ENCODE peak calls at places on chromosomes 6 and 20, in four cellular contexts. Y is cardiac muscle cell, X is heart left ventricle, V is stomach. G is an unnamed sample.

GRCh38 chr6:1916334-1916985 is 306.7 kb downstream of the FOXC1 start:
- DNase-seq in V (no peak), Y (no peak), X (no peak), G (no peak)

GRCh38 chr6:43770417-43771209 is 602 bp downstream of the VEGFA start:
- DNase-seq in Y (peak; percentile 70), V (peak; percentile 63), X (peak; percentile 89), G (no peak)

GRCh38 chr6:72968704-72969103 is 256.6 kb downstream of the KHDC1L start:
- DNase-seq in Y (no peak), X (no peak), V (no peak), G (no peak)

GRCh38 chr20:61092199-61092598 is 159.9 kb upstream of the CDH4 start:
- DNase-seq in X (no peak), Y (no peak), V (no peak), G (no peak)

GRCh38 chr6:135637701-135638100 is 140.2 kb upstream of the AHI1 start:
- DNase-seq in V (no peak), Y (peak; percentile 51), X (no peak), G (no peak)

GRCh38 chr6:5334341-5334740 is 73.0 kb downstream of the FARS2 start:
- DNase-seq in X (no peak), V (no peak), Y (peak; percentile 7), G (no peak)

GRCh38 chr6:75204959-75205775 is 686 bp downstream of the COL12A1 start:
- DNase-seq in X (no peak), Y (peak; percentile 88), V (no peak), G (no peak)

GRCh38 chr20:51321343-51322163 is 221.0 kb downstream of the NFATC2 start:
- DNase-seq in Y (no peak), V (no peak), X (no peak), G (no peak)

GRCh38 chr20:20720158-20720557 is 7.7 kb upstream of the RALGAPA2 start:
- DNase-seq in Y (no peak), X (no peak), V (no peak), G (no peak)

GRCh38 chr6:96742702-96743101 is 94.6 kb downstream of the GPR63 start:
- DNase-seq in V (no peak), Y (no peak), X (no peak), G (no peak)

GRCh38 chr20:58219342-58219700 is 9.1 kb downstream of the ANKRD60 start:
- DNase-seq in X (no peak), V (no peak), Y (peak; percentile 67), G (no peak)

GRCh38 chr6:106519460-106520394 is 109.6 kb downstream of the RTN4IP1 start:
- DNase-seq in Y (peak; percentile 73), V (peak; percentile 50), X (peak; percentile 80), G (peak; percentile 80)

GRCh38 chr6:39335780-39336541 is 13.5 kb upstream of the KCNK16 start:
- DNase-seq in Y (peak; percentile 19), V (no peak), X (no peak), G (peak; percentile 7)

GRCh38 chr6:47524136-47524840 is 46.7 kb downstream of the CD2AP start:
- DNase-seq in Y (peak; percentile 18), V (no peak), X (no peak), G (no peak)

GRCh38 chr20:3808141-3808479 is 12.0 kb downstream of the CDC25B start:
- DNase-seq in Y (peak; percentile 91), X (peak; percentile 80), V (peak; percentile 91), G (no peak)

GRCh38 chr6:815348-815738 is 122.4 kb upstream of the EXOC2 start:
- DNase-seq in X (no peak), Y (no peak), V (no peak), G (no peak)

GRCh38 chr6:816510-817084 is 123.7 kb upstream of the EXOC2 start:
- DNase-seq in V (no peak), X (no peak), Y (no peak), G (no peak)

GRCh38 chr6:811806-812205 is 118.9 kb upstream of the EXOC2 start:
- DNase-seq in Y (no peak), X (no peak), V (no peak), G (no peak)

GRCh38 chr6:811186-811585 is 118.2 kb upstream of the EXOC2 start:
- DNase-seq in Y (no peak), V (no peak), X (no peak), G (no peak)

GRCh38 chr6:814378-815347 is 121.7 kb upstream of the EXOC2 start:
- DNase-seq in X (no peak), V (no peak), Y (no peak), G (no peak)
- H3K27ac ChIP-seq in X (no peak overlapping the region), V (no peak overlapping the region), Y (no peak overlapping the region), G (no peak overlapping the region)

DNA sequence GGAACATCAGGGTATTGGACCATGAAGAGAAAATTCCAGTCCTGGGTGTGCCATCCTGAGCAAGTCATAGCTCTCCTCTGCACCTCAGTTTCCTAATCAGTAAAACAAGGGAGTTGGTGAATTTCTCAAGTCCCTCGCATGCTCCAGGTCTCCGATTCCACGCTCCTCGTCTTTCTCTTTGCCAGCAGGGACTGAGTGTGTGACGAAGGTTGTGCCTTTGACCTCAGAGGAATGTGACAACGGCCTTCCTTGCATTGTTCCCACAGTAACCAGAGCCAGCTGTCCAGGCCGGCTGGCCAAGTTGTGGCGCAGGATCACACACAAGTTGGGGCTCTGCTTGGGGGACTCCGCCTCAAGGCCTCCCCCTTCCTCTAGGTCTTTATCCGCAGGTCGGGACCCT is 217.3 kb downstream of the ATXN1 start:
- DNase-seq in X (peak; percentile 74), V (no peak), Y (peak; percentile 67), G (no peak)
- H3K27ac ChIP-seq in X (peak overlapping the region; percentile 88), V (no peak overlapping the region), Y (peak overlapping the region; percentile 96), G (no peak overlapping the region)

DNA sequence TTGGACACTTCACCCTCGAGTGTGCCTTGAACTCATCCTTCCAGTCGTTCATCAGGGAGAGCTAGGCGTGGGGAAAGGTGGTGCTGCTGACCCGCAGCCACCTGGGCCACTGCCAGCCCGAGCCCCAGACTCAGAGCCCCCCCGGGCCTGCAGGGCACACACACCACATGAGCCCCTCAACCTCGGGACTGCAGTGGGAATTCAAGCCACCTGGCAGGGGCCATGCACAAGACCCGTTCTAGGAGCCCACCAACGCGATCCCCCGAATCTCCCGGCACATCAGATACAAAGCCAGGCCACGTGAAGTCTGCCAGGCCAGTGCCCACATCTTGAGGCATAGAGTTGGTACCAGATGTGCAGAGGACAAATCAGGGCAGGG is 2.8 kb downstream of the ZNF512B start:
- DNase-seq in Y (no peak), X (peak; percentile 51), V (no peak), G (no peak)
- H3K27ac ChIP-seq in Y (no peak overlapping the region), X (no peak overlapping the region), V (no peak overlapping the region), G (no peak overlapping the region)

GRCh38 chr20:49831770-49832631 is 19.4 kb downstream of the SLC9A8 start:
- DNase-seq in Y (no peak), V (no peak), X (no peak), G (no peak)
- H3K27ac ChIP-seq in Y (no peak overlapping the region), V (peak overlapping the region; percentile 21), X (no peak overlapping the region), G (no peak overlapping the region)

GRCh38 chr20:17856837-17857605 is 111.6 kb downstream of the SNX5 start:
- DNase-seq in V (no peak), X (no peak), Y (no peak), G (no peak)

GRCh38 chr20:17859616-17860232 is 108.9 kb downstream of the SNX5 start:
- DNase-seq in V (no peak), X (no peak), Y (no peak), G (peak; percentile 52)

GRCh38 chr20:17859002-17859615 is 109.5 kb downstream of the SNX5 start:
- DNase-seq in Y (no peak), V (peak; percentile 56), X (no peak), G (no peak)

GRCh38 chr20:17857639-17858449 is 110.8 kb downstream of the SNX5 start:
- DNase-seq in X (no peak), V (no peak), Y (no peak), G (no peak)

DNA sequence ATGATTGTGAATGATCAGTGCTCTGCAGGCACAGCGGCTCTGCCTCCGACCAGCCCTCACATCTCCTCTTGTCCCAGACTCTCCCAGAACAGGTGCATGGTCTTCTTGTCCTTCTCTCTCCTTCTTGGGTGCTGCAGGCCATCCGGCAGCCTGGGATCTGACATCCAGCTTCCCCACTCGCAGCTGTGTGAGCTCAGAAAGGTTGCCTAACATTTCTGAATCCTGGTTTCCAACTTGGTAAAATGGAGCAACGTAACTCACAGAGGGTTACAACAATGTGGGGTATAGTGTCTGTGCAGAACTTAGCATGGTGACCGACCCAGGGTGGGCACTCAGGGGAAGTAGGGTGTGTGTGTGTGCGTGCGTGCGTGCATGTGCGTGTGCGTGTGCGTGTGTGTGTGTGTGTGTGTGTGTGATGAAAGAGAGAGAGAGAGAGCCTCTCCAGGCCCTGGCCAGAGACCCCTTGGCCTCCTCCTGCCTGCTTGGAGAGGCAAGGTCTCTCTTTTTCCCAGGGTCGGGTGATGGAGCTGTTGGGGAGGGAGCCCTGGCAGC is 110.1 kb downstream of the SNX5 start:
- DNase-seq in Y (no peak), V (no peak), X (no peak), G (no peak)
- H3K27ac ChIP-seq in Y (no peak overlapping the region), V (no peak overlapping the region), X (no peak overlapping the region), G (no peak overlapping the region)

GRCh38 chr6:151005896-151006632 is 140.6 kb downstream of the MTHFD1L start:
- DNase-seq in X (no peak), Y (peak; percentile 26), V (no peak), G (peak; percentile 25)
- H3K27ac ChIP-seq in X (no peak overlapping the region), Y (no peak overlapping the region), V (no peak overlapping the region), G (no peak overlapping the region)

G was measured in CD4-positive, CD25-positive, alpha-beta regulatory T cell.